ENCODE peak calls at places on chromosomes 13 and 19, in eight cellular contexts. C is HT1080; O is amniotic stem cell; J is cardiac muscle cell; K is NCI-H774; A is AG10803; Y is CD4-positive, CD25-positive, alpha-beta regulatory T cell; X is stimulated activated naive CD8-positive, alpha-beta T cell treated with anti-CD3 and anti-CD28 coated beads, Interleukin-15, amount 100 ng/mL, for 72 hours. V is an unnamed sample.

GRCh38 chr13:21138561-21138960 is 37.8 kb downstream of the SKA3 start:
- DNase-seq in C (no peak), O (no peak), J (no peak), K (no peak), A (no peak), Y (no peak), X (no peak), V (no peak)

GRCh38 chr13:65965496-65965895 is 1264.6 kb downstream of the PCDH9 start:
- DNase-seq in C (peak; percentile 9), O (peak; percentile 10), J (peak; percentile 55), K (no peak), A (peak; percentile 56), Y (no peak), X (no peak), V (no peak)

GRCh38 chr13:78137404-78138142 is 218.9 kb upstream of the EDNRB start:
- DNase-seq in C (peak; percentile 78), O (peak; percentile 35), J (peak; percentile 74), K (peak; percentile 2), A (peak; percentile 70), Y (peak; percentile 35), X (peak; percentile 27), V (peak; percentile 94)

GRCh38 chr19:1663854-1664253 is 11.4 kb upstream of the TCF3 start:
- DNase-seq in C (no peak), O (no peak), J (no peak), K (no peak), A (no peak), Y (no peak), X (no peak), V (no peak)

GRCh38 chr13:46553521-46553885 is 533 bp downstream of the LRCH1 start:
- DNase-seq in C (peak; percentile 24), O (no peak), J (no peak), K (no peak), A (no peak), Y (no peak), X (no peak), V (no peak)

GRCh38 chr19:29526730-29527499 is 1.1 kb downstream of the VSTM2B start:
- DNase-seq in C (no peak), O (no peak), J (no peak), K (no peak), A (no peak), Y (no peak), X (peak; percentile 42), V (no peak)

GRCh38 chr19:35368378-35368777 is 2.5 kb upstream of the GPR42 start:
- DNase-seq in C (no peak), O (no peak), J (no peak), K (no peak), A (no peak), Y (no peak), X (no peak), V (no peak)

GRCh38 chr13:110421696-110422395 is 114.8 kb downstream of the COL4A2 start:
- DNase-seq in C (peak; percentile 75), O (no peak), J (peak; percentile 87), K (no peak), A (peak; percentile 83), Y (peak; percentile 4), X (no peak), V (no peak)